ENCODE peak calls at places on chromosomes 12 and 14, in five cellular contexts. A is GM23338, T is IMR-90, F is fibroblast of lung, Z is K562. L is an unnamed sample. For H3K4me1, the result is how much of the 10 kb centered on the place peaks cover.

GRCh38 chr12:108921946-108922345 is 42.1 kb downstream of the DAO start:
- DNase-seq in A (no peak), F (no peak), Z (no peak), T (no peak), L (no peak)

GRCh38 chr12:22415342-22416309 is 81.1 kb upstream of the ST8SIA1 start:
- DNase-seq in A (no peak), Z (no peak), T (no peak), F (no peak), L (no peak)

GRCh38 chr12:103197725-103198388 is 240.4 kb downstream of the ASCL1 start:
- DNase-seq in F (no peak), T (no peak), A (peak), Z (no peak), L (no peak)

GRCh38 chr14:101476258-101476930 is 84.9 kb upstream of the DIO3 start:
- DNase-seq in F (no peak), T (no peak), Z (no peak), A (no peak), L (no peak)

GRCh38 chr14:59829941-59830734 is 40.4 kb downstream of the RTN1 start:
- DNase-seq in Z (no peak), F (no peak), A (peak), T (no peak), L (no peak)

GRCh38 chr12:128811806-128812205 is 12.0 kb downstream of the SLC15A4 start:
- DNase-seq in A (no peak), Z (no peak), F (no peak), T (no peak), L (no peak)

GRCh38 chr12:71626098-71626497 is 37.5 kb downstream of the ZFC3H1 start:
- DNase-seq in F (no peak), T (no peak), Z (no peak), A (no peak), L (peak)

GRCh38 chr14:99619873-99620834 is 16.1 kb upstream of the CCDC85C start:
- DNase-seq in T (peak), Z (no peak), A (no peak), F (no peak), L (no peak)

GRCh38 chr14:93029911-93030555 is 85.7 kb downstream of the ITPK1 start:
- DNase-seq in A (no peak), F (no peak), T (peak), Z (no peak), L (no peak)

GRCh38 chr14:55899531-55899930 is 218.7 kb upstream of the PELI2 start:
- DNase-seq in T (peak), Z (no peak), A (no peak), F (peak), L (no peak)

GRCh38 chr12:45648070-45648469 is 81.4 kb upstream of the ARID2 start:
- DNase-seq in Z (no peak), A (no peak), T (no peak), F (no peak), L (no peak)

GRCh38 chr12:56457817-56458216 is 3.4 kb upstream of the MIP start:
- DNase-seq in F (no peak), A (no peak), T (no peak), Z (no peak), L (no peak)

GRCh38 chr12:56462565-56462964 is 5.8 kb upstream of the SPRYD4 start:
- DNase-seq in Z (no peak), A (peak), T (no peak), F (no peak), L (no peak)

DNA sequence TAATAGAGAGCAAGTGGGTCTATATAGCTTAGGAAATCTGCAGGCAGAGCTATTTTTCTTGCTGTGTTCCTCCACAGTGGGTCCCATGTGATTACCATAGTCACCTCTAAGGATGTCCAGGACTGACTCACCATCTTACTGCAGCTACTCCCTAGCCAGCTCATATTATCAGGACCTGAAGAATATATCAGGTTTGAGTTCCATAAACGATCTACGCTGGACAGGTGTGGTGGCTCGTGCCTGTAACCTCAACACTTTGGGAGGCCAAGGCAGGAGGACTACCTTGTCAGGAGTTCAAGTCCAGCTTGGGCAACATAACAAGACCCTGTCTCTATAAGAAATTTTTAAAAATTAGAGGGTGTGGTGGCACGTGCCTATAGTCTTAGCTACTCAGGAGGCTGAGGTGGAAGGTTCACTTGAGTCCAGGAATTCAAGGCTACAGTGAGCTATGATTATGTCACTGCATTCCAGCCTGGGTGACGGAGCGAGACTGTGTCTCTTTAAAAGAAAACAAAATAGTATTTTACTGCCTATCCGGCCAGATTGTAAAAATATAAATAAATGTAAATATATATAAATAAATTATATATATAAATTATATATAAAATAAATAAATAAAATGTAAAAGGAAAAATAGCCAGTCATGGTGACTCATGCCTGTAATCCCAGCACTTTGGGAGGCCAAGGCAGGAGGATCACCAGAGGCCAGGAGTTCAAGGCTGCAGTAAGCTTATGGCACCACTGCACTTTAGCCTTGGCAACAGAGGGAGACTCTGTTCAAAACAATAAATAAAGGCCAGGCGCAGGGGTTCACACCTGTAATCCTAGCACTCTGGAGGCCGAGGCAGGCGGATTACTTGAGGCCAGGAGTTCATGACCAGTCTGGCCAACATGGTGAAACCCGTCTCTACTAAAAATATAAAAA is 6.9 kb upstream of the SPRYD4 start:
- DNase-seq in F (peak), Z (no peak), T (peak), A (no peak), L (no peak)
- H3K4me2 ChIP-seq in F (no peak), Z (no peak), T (no peak), A (no peak), L (peak)

GRCh38 chr12:116201359-116201758 is 76.1 kb downstream of the MED13L start:
- DNase-seq in Z (no peak), F (no peak), A (no peak), T (no peak), L (no peak)

GRCh38 chr12:116199160-116199559 is 78.3 kb downstream of the MED13L start:
- DNase-seq in Z (no peak), T (no peak), A (no peak), F (peak), L (no peak)

GRCh38 chr12:116202433-116202832 is 75.1 kb downstream of the MED13L start:
- DNase-seq in F (peak), T (no peak), Z (no peak), A (peak), L (no peak)

GRCh38 chr12:116201908-116202307 is 75.6 kb downstream of the MED13L start:
- DNase-seq in T (peak), A (no peak), Z (no peak), F (peak), L (no peak)

GRCh38 chr12:116200812-116201211 is 76.7 kb downstream of the MED13L start:
- DNase-seq in A (no peak), T (peak), F (peak), Z (peak), L (no peak)
- H3K4me1 ChIP-seq in A (under half), T (under half), F (under half), Z (under half), L (under half)

GRCh38 chr14:23887536-23887935 is 66.0 kb upstream of the DHRS4 start:
- DNase-seq in A (no peak), Z (no peak), T (no peak), F (no peak), L (no peak)

GRCh38 chr14:23884541-23884904 is 69.0 kb upstream of the DHRS4 start:
- DNase-seq in Z (no peak), A (no peak), T (no peak), F (no peak), L (no peak)

GRCh38 chr14:23881292-23881691 is 72.3 kb upstream of the DHRS4 start:
- DNase-seq in Z (no peak), F (no peak), A (no peak), T (no peak), L (no peak)

GRCh38 chr14:23883684-23884540 is 69.7 kb upstream of the DHRS4 start:
- DNase-seq in T (no peak), F (no peak), Z (no peak), A (peak), L (no peak)

GRCh38 chr14:23882884-23883283 is 70.7 kb upstream of the DHRS4 start:
- DNase-seq in Z (no peak), T (no peak), F (no peak), A (no peak), L (peak)
- H3K4me2 ChIP-seq in Z (no peak), T (no peak), F (no peak), A (no peak), L (no peak)

GRCh38 chr12:57147641-57147944 is 174 bp upstream of the LRP1-AS start:
- DNase-seq in F (peak), Z (no peak), A (no peak), T (peak), L (no peak)
- H3K4me1 ChIP-seq in F (half or more), Z (under half), A (under half), T (half or more), L (under half)

DNA sequence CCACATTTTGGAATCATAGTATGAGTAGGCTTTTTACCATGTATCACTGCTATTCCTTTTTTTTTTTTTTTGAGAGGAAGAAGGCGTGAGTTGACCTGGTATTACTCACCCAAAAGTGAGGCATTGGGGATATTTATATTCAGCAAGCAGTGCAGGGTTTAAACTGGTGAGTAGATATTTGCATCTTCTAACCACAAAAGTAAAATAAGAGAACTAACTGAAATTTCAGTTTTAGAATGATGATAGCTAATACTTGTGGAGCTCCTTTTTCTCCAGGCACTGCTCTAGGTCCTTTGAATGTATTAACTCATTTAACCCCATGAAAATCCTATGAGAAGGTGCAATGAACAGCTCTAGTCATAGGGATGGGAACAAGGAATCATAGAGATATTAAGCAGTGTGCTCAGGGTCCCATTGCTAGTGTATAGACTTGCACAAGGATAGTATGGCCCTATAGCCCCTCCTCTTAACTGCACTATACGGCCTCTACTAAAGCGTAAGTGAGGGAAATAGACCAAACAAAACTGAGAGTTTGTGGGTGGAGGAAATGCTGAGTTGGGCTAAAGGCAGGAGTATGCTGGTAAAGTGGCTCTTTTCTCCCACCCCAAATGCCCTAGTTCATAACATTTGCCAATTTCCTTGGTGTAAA is 104.3 kb upstream of the MAX start:
- DNase-seq in F (peak), A (no peak), Z (no peak), T (peak), L (peak)
- H3K4me2 ChIP-seq in F (no peak), A (no peak), Z (no peak), T (peak), L (peak)

GRCh38 chr14:89364316-89364715 is 52.7 kb downstream of the FOXN3 start:
- DNase-seq in F (no peak), T (no peak), Z (no peak), A (no peak), L (no peak)
- H3K4me1 ChIP-seq in F (under half), T (under half), Z (under half), A (under half), L (half or more)

GRCh38 chr12:105318651-105319483 is 11.6 kb upstream of the C12orf75 start:
- DNase-seq in A (no peak), Z (no peak), T (no peak), F (no peak), L (no peak)
- H3K4me2 ChIP-seq in A (no peak), Z (no peak), T (no peak), F (no peak), L (no peak)

GRCh38 chr14:104791425-104791824 is 4.1 kb downstream of the AKT1 start:
- DNase-seq in A (no peak), Z (no peak), T (no peak), F (no peak), L (no peak)
- H3K4me1 ChIP-seq in A (under half), Z (half or more), T (under half), F (under half), L (under half)

DNA sequence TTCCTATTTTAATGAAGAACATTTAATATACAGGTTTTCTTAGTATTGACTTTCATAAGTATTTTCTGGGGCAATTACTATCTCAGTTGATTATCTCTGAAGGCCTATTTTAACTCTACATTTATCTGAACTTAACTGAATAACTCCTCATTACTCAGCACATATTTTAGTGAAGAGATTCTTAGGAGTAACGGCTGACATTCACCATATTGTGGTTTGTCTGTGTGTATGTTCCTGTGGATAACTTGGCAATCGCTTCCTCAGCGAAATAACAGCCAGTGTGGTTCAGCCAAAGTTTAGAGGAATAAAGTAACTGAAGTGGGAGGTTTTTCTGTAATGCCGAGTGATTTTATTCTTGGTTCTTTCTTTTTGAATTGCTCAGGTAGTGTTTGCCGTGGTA is 168.0 kb downstream of the RAD51B start:
- DNase-seq in T (peak), Z (peak), F (peak), A (no peak), L (no peak)
- H3K4me2 ChIP-seq in T (peak), Z (no peak), F (peak), A (no peak), L (no peak)

L was measured in OCI-LY7.